ENCODE peak calls at places on chromosomes 4 and X, in four cellular contexts. R is fibroblast of lung, I is epithelial cell of proximal tubule, C is cardiac fibroblast. T is an unnamed sample.
A peak's percentile ranks its signal among the peaks of the same experiment; 100 is the strongest.

GRCh38 chrX:124332481-124333424 is at the start of gene TEX13D:
- DNase-seq in R (no peak), I (no peak), C (no peak), T (no peak)

GRCh38 chr4:15144249-15144966 is 142.1 kb downstream of the CPEB2 start:
- DNase-seq in C (no peak), R (no peak), I (no peak), T (no peak)

GRCh38 chr4:72312032-72312650 is 256.9 kb downstream of the ADAMTS3 start:
- DNase-seq in I (peak; percentile 99), C (peak; percentile 95), R (peak; percentile 92), T (peak; percentile 96)

GRCh38 chr4:185831125-185831815 is 19.3 kb upstream of the SORBS2 start:
- DNase-seq in C (no peak), R (no peak), I (no peak), T (no peak)

GRCh38 chr4:152540293-152540674 is 4.4 kb upstream of the FBXW7 start:
- DNase-seq in R (no peak), I (no peak), C (no peak), T (no peak)

GRCh38 chrX:7420712-7421111 is 272.8 kb upstream of the PUDP start:
- DNase-seq in C (no peak), R (no peak), I (no peak), T (no peak)

GRCh38 chr4:14496969-14497368 is 505.3 kb upstream of the CPEB2 start:
- DNase-seq in R (no peak), C (no peak), I (no peak), T (no peak)

GRCh38 chr4:37763831-37764230 is 62.7 kb upstream of the PGM2 start:
- DNase-seq in I (no peak), R (no peak), C (no peak), T (no peak)

GRCh38 chr4:47160095-47160494 is 128.7 kb downstream of the GABRB1 start:
- DNase-seq in R (peak; percentile 26), C (no peak), I (no peak), T (no peak)

GRCh38 chr4:23068756-23069155 is 376.0 kb downstream of the GBA3 start:
- DNase-seq in C (no peak), I (no peak), R (no peak), T (no peak)

GRCh38 chr4:150357829-150358228 is 224.1 kb upstream of the MAB21L2 start:
- DNase-seq in R (no peak), C (no peak), I (no peak), T (no peak)

GRCh38 chr4:140130677-140131076 is 23.3 kb downstream of the MAML3 start:
- DNase-seq in I (no peak), C (no peak), R (peak; percentile 91), T (peak; percentile 29)

GRCh38 chr4:19494958-19495357 is 756.7 kb upstream of the SLIT2 start:
- DNase-seq in R (peak; percentile 11), I (no peak), C (peak; percentile 5), T (no peak)

GRCh38 chrX:9171841-9172240 is 137.9 kb upstream of the FAM9B start:
- DNase-seq in C (peak; percentile 28), I (peak; percentile 74), R (peak; percentile 79), T (peak; percentile 17)

GRCh38 chrX:50871922-50872453 is 38.5 kb upstream of the BMP15 start:
- DNase-seq in R (peak; percentile 11), I (no peak), C (no peak), T (peak; percentile 3)

DNA sequence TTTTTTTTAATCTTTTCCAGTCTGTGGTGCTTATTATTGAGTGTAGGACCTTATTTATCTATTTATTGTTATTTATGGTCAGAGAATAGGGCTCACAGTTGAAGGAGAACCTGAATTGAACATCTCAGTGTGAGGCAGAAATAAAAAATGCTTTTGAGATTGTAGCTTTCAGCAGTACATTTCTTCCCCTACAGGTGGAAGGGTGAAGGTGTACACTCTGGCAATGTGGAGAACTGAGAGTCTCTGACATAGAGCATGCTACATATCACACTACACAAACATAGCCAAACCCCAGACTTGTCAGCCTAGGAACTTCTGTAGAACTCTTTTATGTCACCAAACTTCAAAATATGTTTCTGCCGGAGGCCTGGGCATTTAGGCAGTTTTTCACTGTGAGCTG is 140.2 kb downstream of the STIM2 start:
- DNase-seq in I (no peak), R (no peak), C (no peak), T (no peak)
- TF ChIP-seq CTCF in I (peak; percentile 57), R (peak; percentile 3), C (peak; percentile 8), T (peak; percentile 18)

GRCh38 chr4:117610706-117611308 is 423.5 kb upstream of the NDST3 start:
- DNase-seq in I (no peak), C (no peak), R (no peak), T (no peak)
- H3K4me3 ChIP-seq in I (no peak overlapping the region), C (no peak overlapping the region), R (no peak overlapping the region), T (no peak overlapping the region)

GRCh38 chr4:148041606-148042324 is 309.9 kb downstream of the ARHGAP10 start:
- DNase-seq in C (no peak), I (no peak), R (no peak), T (no peak)

GRCh38 chr4:148043990-148044645 is 312.2 kb downstream of the ARHGAP10 start:
- DNase-seq in R (no peak), I (no peak), C (no peak), T (no peak)

GRCh38 chr4:148044889-148045352 is 313.0 kb downstream of the ARHGAP10 start:
- DNase-seq in C (peak; percentile 23), I (no peak), R (no peak), T (no peak)
- TF ChIP-seq CTCF in C (peak; percentile 9), I (peak; percentile 32), R (peak; percentile 7), T (peak; percentile 8)

DNA sequence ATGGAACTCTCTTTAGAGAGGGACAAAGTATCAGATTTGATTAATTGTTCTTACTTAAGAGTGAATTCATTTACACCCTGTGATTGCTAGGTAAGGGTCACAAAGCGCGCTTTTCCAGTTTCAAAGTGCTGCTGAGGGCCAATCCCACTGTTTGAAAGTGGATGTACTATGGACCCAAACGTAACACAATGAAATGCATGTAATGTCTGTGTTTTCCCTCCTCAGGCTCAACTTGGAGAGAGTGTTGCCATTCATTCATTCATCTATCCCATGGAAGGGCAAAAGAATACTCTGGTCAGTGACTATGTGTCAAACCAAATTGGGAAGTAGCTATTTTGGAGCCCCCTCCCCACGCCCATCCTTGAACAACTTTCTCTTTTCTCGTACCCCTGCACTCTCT is 16.1 kb downstream of the IGSF1 start:
- DNase-seq in I (no peak), C (no peak), R (no peak), T (no peak)
- H3K4me3 ChIP-seq in I (no peak overlapping the region), C (no peak overlapping the region), R (no peak overlapping the region), T (no peak overlapping the region)

DNA sequence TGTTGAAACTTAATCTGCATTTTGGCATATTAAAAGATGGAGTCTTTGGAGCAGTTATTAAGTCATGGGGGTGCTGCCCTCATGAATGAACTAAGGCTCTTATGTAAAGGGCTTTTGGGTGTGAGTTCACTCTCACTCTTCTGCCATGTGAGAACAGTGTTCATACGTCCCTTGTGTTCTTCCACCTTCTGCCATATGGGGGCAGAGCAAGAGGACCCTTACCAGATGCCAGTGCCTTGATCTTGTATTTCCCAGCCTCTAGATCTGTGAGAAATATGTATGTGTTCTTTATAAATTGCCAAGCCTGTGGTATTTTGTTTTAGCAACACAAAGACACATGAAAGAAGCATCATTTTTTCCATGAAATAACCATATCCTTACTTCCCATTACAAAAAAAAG is 213.9 kb downstream of the SPOCK3 start:
- DNase-seq in I (no peak), C (no peak), R (peak; percentile 2), T (peak; percentile 23)
- TF ChIP-seq CTCF in I (peak; percentile 50), C (peak; percentile 43), R (peak; percentile 53), T (peak; percentile 41)

GRCh38 chrX:11146411-11146810 is 35.3 kb downstream of the HCCS start:
- DNase-seq in R (no peak), I (no peak), C (no peak), T (no peak)
- H3K4me3 ChIP-seq in R (no peak overlapping the region), I (no peak overlapping the region), C (no peak overlapping the region), T (no peak overlapping the region)

DNA sequence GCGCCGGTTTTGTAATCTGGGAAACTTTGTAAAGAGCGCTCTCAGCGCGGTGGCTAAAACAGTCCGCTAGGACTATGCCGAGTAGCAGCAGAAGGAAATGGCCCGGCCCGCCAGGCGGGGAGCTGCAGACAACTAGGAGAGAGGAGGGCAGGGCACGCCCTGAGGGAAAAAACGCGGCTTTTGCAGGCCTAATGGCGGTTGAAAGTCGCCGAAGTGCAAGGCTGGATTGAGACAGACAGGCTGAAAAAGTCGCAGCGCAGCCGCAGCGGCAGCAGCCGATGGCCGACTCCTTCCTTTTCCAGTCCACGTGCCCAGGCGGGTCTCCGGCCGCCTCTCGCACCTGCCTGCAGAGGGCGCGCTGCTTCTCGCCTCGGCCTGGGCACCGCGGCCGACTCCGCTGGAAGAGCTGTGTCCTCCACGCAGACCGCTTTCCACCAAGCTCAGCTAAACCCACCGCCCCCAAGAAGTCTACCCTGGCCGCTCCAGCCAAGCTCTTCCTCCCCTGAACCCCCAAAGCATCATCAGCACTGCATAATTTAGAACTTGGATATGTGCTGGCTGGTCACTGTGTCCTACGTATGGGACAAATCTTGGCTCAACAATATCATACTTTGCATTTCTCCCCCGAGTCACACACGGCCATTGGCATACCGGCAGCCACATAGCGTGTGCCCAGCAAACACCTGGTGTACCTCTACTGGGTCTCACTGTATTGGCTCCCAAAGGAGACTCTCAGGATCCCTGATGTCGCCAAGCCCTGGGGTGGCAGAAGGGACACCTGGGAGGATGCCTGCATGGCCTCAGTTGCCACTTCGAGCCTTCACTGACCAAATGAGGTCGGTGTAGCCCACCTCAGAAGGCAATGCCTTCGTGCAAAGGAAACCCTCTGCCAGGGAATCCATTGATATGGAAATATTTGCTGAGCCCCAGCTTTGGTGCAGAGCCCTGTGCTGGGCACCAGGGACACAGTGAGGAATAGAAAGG is 14.5 kb downstream of the SLC25A5 start:
- DNase-seq in R (peak; percentile 39), I (no peak), C (peak; percentile 56), T (peak; percentile 53)
- TF ChIP-seq CTCF in R (peak; percentile 50), I (peak; percentile 62), C (peak; percentile 56), T (peak; percentile 55)

DNA sequence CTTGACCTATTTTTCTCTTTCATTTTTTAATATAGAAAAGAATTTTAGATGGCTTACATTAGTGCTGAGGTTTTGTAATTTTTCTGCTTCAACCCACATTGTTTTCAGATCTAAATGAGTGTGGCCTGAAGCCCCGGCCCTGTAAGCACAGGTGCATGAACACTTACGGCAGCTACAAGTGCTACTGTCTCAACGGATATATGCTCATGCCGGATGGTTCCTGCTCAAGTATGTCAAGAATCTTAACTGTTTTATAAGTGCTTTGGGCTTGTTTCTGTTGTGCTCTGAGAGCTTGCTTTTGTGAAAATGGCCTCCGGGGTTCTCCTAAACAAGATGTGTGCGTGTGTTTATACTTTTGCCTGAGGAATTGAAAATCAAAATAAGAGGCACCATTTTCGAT is 41.6 kb downstream of the NPNT start:
- DNase-seq in C (no peak), I (no peak), R (no peak), T (no peak)
- H3K4me3 ChIP-seq in C (no peak overlapping the region), I (no peak overlapping the region), R (no peak overlapping the region), T (no peak overlapping the region)

GRCh38 chrX:96551320-96551872 is 133.2 kb upstream of the DIAPH2 start:
- DNase-seq in I (no peak), C (no peak), R (no peak), T (no peak)
- TF ChIP-seq CTCF in I (no peak), C (no peak), R (no peak), T (no peak)